ENCODE peak calls at places on chromosome 9, in four cellular contexts. One of them, this sample, is unnamed.

GRCh38 chr9:16360247-16360646 is 510.2 kb downstream of the BNC2 start:
- DNase-seq in fibroblast of lung: no peak
- DNase-seq in Peyer's patch: no peak
- DNase-seq in foreskin fibroblast: no peak
- DNase-seq in this sample: no peak

GRCh38 chr9:126643945-126644527 is 30.3 kb downstream of the LMX1B start:
- DNase-seq in Peyer's patch: no peak
- DNase-seq in fibroblast of lung: no peak
- DNase-seq in foreskin fibroblast: no peak
- DNase-seq in this sample: no peak

GRCh38 chr9:27157736-27158135 is 48.7 kb downstream of the TEK start:
- DNase-seq in Peyer's patch: no peak
- DNase-seq in foreskin fibroblast: no peak
- DNase-seq in fibroblast of lung: no peak
- DNase-seq in this sample: no peak

GRCh38 chr9:5178126-5178805 is 7.2 kb downstream of the INSL6 start:
- DNase-seq in fibroblast of lung: no peak
- DNase-seq in foreskin fibroblast: no peak
- DNase-seq in Peyer's patch: no peak
- DNase-seq in this sample: no peak

GRCh38 chr9:79524266-79524665 is 47.5 kb upstream of the TLE4 start:
- DNase-seq in Peyer's patch: no peak
- DNase-seq in foreskin fibroblast: peak
- DNase-seq in fibroblast of lung: no peak
- DNase-seq in this sample: peak

GRCh38 chr9:94772654-94773303 is 46.3 kb downstream of the AOPEP start:
- DNase-seq in Peyer's patch: no peak
- DNase-seq in foreskin fibroblast: no peak
- DNase-seq in fibroblast of lung: peak
- DNase-seq in this sample: peak

GRCh38 chr9:19699757-19700156 is 89.1 kb downstream of the SLC24A2 start:
- DNase-seq in fibroblast of lung: no peak
- DNase-seq in foreskin fibroblast: no peak
- DNase-seq in Peyer's patch: no peak
- DNase-seq in this sample: no peak

GRCh38 chr9:72818377-72818776 is 134.5 kb downstream of the ALDH1A1 start:
- DNase-seq in fibroblast of lung: no peak
- DNase-seq in foreskin fibroblast: no peak
- DNase-seq in Peyer's patch: no peak
- DNase-seq in this sample: no peak

GRCh38 chr9:28234899-28235277 is 661.6 kb upstream of the C9orf72 start:
- DNase-seq in Peyer's patch: no peak
- DNase-seq in foreskin fibroblast: peak
- DNase-seq in fibroblast of lung: peak
- DNase-seq in this sample: peak

GRCh38 chr9:107016383-107016782 is 153.4 kb downstream of the ZNF462 start:
- DNase-seq in Peyer's patch: no peak
- DNase-seq in fibroblast of lung: no peak
- DNase-seq in foreskin fibroblast: no peak
- DNase-seq in this sample: no peak

GRCh38 chr9:106333487-106333886 is 529.5 kb upstream of the ZNF462 start:
- DNase-seq in foreskin fibroblast: no peak
- DNase-seq in Peyer's patch: no peak
- DNase-seq in fibroblast of lung: no peak
- DNase-seq in this sample: no peak

GRCh38 chr9:110050925-110051355 is 157.0 kb downstream of the C9orf152 start:
- DNase-seq in foreskin fibroblast: peak
- DNase-seq in Peyer's patch: no peak
- DNase-seq in fibroblast of lung: peak
- DNase-seq in this sample: peak

GRCh38 chr9:98607787-98608186 is 100.9 kb downstream of the GABBR2 start:
- DNase-seq in foreskin fibroblast: peak
- DNase-seq in fibroblast of lung: peak
- DNase-seq in Peyer's patch: no peak
- DNase-seq in this sample: peak

GRCh38 chr9:114626415-114627029 is 15.4 kb downstream of the TMEM268 start:
- DNase-seq in Peyer's patch: no peak
- DNase-seq in foreskin fibroblast: no peak
- DNase-seq in fibroblast of lung: no peak
- DNase-seq in this sample: no peak

GRCh38 chr9:127140842-127141675 is 18.6 kb upstream of the ANGPTL2 start:
- DNase-seq in Peyer's patch: peak
- DNase-seq in foreskin fibroblast: no peak
- DNase-seq in fibroblast of lung: no peak
- DNase-seq in this sample: no peak

GRCh38 chr9:27292646-27293045 is 4.3 kb downstream of the EQTN start:
- DNase-seq in fibroblast of lung: no peak
- DNase-seq in foreskin fibroblast: no peak
- DNase-seq in Peyer's patch: no peak
- DNase-seq in this sample: peak

GRCh38 chr9:114680266-114681011 is 1.6 kb downstream of the TEX48 start:
- DNase-seq in foreskin fibroblast: peak
- DNase-seq in Peyer's patch: no peak
- DNase-seq in fibroblast of lung: no peak
- DNase-seq in this sample: peak

GRCh38 chr9:70455993-70456704 is 41.7 kb upstream of the KLF9 start:
- DNase-seq in foreskin fibroblast: no peak
- DNase-seq in Peyer's patch: no peak
- DNase-seq in fibroblast of lung: no peak
- DNase-seq in this sample: no peak

GRCh38 chr9:108207611-108208051 is 648.2 kb downstream of the ACTL7B start:
- DNase-seq in foreskin fibroblast: peak
- DNase-seq in fibroblast of lung: peak
- DNase-seq in Peyer's patch: no peak
- DNase-seq in this sample: peak

GRCh38 chr9:126699401-126699851 is 85.7 kb downstream of the LMX1B start:
- DNase-seq in foreskin fibroblast: no peak
- DNase-seq in fibroblast of lung: no peak
- DNase-seq in Peyer's patch: peak
- DNase-seq in this sample: no peak

GRCh38 chr9:69122391-69123141 is 51.5 kb upstream of the TJP2 start:
- DNase-seq in foreskin fibroblast: peak
- DNase-seq in fibroblast of lung: peak
- DNase-seq in Peyer's patch: peak
- DNase-seq in this sample: peak

GRCh38 chr9:24413651-24414050 is 132.0 kb downstream of the IZUMO3 start:
- DNase-seq in Peyer's patch: no peak
- DNase-seq in fibroblast of lung: no peak
- DNase-seq in foreskin fibroblast: no peak
- DNase-seq in this sample: peak

GRCh38 chr9:94889627-94890026 is 163.1 kb downstream of the AOPEP start:
- DNase-seq in Peyer's patch: no peak
- DNase-seq in fibroblast of lung: no peak
- DNase-seq in foreskin fibroblast: no peak
- DNase-seq in this sample: no peak

GRCh38 chr9:88782931-88783451 is 208.3 kb upstream of the S1PR3 start:
- DNase-seq in Peyer's patch: no peak
- DNase-seq in fibroblast of lung: no peak
- DNase-seq in foreskin fibroblast: no peak
- DNase-seq in this sample: peak

GRCh38 chr9:91158946-91159345 is 202.8 kb downstream of the AUH start:
- DNase-seq in Peyer's patch: no peak
- DNase-seq in foreskin fibroblast: no peak
- DNase-seq in fibroblast of lung: no peak
- DNase-seq in this sample: no peak

GRCh38 chr9:87647114-87647513 is 78.8 kb upstream of the CTSL start:
- DNase-seq in Peyer's patch: no peak
- DNase-seq in fibroblast of lung: no peak
- DNase-seq in foreskin fibroblast: no peak
- DNase-seq in this sample: no peak

GRCh38 chr9:126664893-126665695 is 51.4 kb downstream of the LMX1B start:
- DNase-seq in foreskin fibroblast: no peak
- DNase-seq in fibroblast of lung: no peak
- DNase-seq in Peyer's patch: no peak
- DNase-seq in this sample: no peak

GRCh38 chr9:15373201-15373530 is 49.5 kb upstream of the SNAPC3 start:
- DNase-seq in foreskin fibroblast: peak
- DNase-seq in Peyer's patch: no peak
- DNase-seq in fibroblast of lung: peak
- DNase-seq in this sample: peak

GRCh38 chr9:7216004-7216821 is 458.4 kb downstream of the KDM4C start:
- DNase-seq in fibroblast of lung: peak
- DNase-seq in foreskin fibroblast: no peak
- DNase-seq in Peyer's patch: no peak
- DNase-seq in this sample: peak

GRCh38 chr9:123763910-123764588 is 165.9 kb downstream of the DENND1A start:
- DNase-seq in Peyer's patch: no peak
- DNase-seq in foreskin fibroblast: peak
- DNase-seq in fibroblast of lung: peak
- DNase-seq in this sample: peak

GRCh38 chr9:87405677-87406544 is 91.8 kb upstream of the DAPK1 start:
- DNase-seq in Peyer's patch: no peak
- DNase-seq in fibroblast of lung: peak
- DNase-seq in foreskin fibroblast: no peak
- DNase-seq in this sample: peak

GRCh38 chr9:93582550-93582949 is 6.2 kb downstream of the PHF2 start:
- DNase-seq in Peyer's patch: no peak
- DNase-seq in fibroblast of lung: no peak
- DNase-seq in foreskin fibroblast: no peak
- DNase-seq in this sample: no peak
- H3K4me3 ChIP-seq in Peyer's patch: no peak
- H3K4me3 ChIP-seq in fibroblast of lung: no peak
- H3K4me3 ChIP-seq in foreskin fibroblast: no peak
- H3K4me3 ChIP-seq in this sample: no peak

GRCh38 chr9:135714242-135715055 is 12.5 kb downstream of the KCNT1 start:
- DNase-seq in Peyer's patch: no peak
- DNase-seq in foreskin fibroblast: no peak
- DNase-seq in fibroblast of lung: no peak
- DNase-seq in this sample: no peak
- H3K4me3 ChIP-seq in Peyer's patch: no peak
- H3K4me3 ChIP-seq in foreskin fibroblast: no peak
- H3K4me3 ChIP-seq in fibroblast of lung: no peak
- H3K4me3 ChIP-seq in this sample: no peak

GRCh38 chr9:128657344-128657704 is 677 bp upstream of the DYNC2I2 start:
- DNase-seq in fibroblast of lung: no peak
- DNase-seq in foreskin fibroblast: no peak
- DNase-seq in Peyer's patch: no peak
- DNase-seq in this sample: no peak
- H3K4me3 ChIP-seq in fibroblast of lung: no peak
- H3K4me3 ChIP-seq in foreskin fibroblast: no peak
- H3K4me3 ChIP-seq in Peyer's patch: no peak
- H3K4me3 ChIP-seq in this sample: no peak

GRCh38 chr9:97387504-97387886 is 24.4 kb upstream of the TDRD7 start:
- DNase-seq in foreskin fibroblast: no peak
- DNase-seq in fibroblast of lung: no peak
- DNase-seq in Peyer's patch: no peak
- DNase-seq in this sample: no peak

GRCh38 chr9:97389249-97389648 is 22.6 kb upstream of the TDRD7 start:
- DNase-seq in foreskin fibroblast: no peak
- DNase-seq in fibroblast of lung: no peak
- DNase-seq in Peyer's patch: no peak
- DNase-seq in this sample: no peak

GRCh38 chr9:97387936-97388684 is 23.8 kb upstream of the TDRD7 start:
- DNase-seq in fibroblast of lung: no peak
- DNase-seq in Peyer's patch: no peak
- DNase-seq in foreskin fibroblast: no peak
- DNase-seq in this sample: no peak

GRCh38 chr9:97388721-97389238 is 23.1 kb upstream of the TDRD7 start:
- DNase-seq in fibroblast of lung: no peak
- DNase-seq in Peyer's patch: no peak
- DNase-seq in foreskin fibroblast: no peak
- DNase-seq in this sample: no peak

DNA sequence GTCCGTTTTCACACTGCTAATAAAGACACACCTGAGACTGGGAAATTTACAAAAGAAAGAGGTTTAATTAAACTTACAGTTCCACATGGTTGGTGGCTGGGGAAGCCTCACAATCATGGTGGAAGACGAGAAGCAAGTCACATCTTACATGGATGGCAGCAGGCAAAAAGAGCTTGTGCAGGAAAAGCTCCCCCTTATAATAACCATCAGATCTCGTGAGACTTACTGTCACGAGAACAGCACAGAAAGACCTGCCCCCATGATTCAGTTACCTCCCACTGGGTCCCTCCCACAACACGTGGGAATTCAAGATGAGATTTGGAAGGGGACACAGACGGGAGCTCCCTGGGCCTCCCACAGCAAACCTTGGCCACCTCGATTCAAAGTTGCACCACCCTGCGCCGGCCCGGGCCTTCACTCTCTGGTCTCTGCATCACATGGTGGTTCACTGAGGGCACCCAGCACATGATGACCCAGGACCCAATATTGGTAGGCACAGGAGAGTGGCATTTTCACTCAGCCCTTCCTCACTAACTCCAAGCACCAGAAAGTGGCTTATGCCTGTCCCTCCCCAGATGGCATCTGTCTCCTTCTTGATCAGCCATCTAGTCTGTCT is 21.0 kb upstream of the TDRD7 start:
- DNase-seq in Peyer's patch: no peak
- DNase-seq in foreskin fibroblast: no peak
- DNase-seq in fibroblast of lung: no peak
- DNase-seq in this sample: no peak
- H3K4me3 ChIP-seq in Peyer's patch: no peak
- H3K4me3 ChIP-seq in foreskin fibroblast: no peak
- H3K4me3 ChIP-seq in fibroblast of lung: no peak
- H3K4me3 ChIP-seq in this sample: no peak

DNA sequence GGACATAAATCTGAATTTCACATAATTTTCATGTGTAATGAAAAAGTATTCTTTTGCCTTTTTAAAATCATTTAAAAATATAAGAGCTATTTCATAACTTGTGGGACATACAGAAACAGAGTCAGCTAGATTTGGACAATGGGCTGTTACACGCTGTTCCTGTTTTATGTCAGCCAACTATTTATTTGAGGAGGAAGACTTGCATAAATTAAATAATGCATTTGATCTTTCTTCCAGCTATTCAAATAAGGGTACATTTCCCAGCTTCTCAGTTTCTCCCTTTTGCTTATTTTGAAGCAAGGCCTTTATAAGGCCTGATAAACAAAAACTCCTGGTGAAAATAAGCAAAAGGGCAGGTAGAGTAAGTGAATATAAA is 6.5 kb downstream of the STOM start:
- DNase-seq in Peyer's patch: no peak
- DNase-seq in foreskin fibroblast: no peak
- DNase-seq in fibroblast of lung: no peak
- DNase-seq in this sample: no peak
- H3K4me3 ChIP-seq in Peyer's patch: no peak
- H3K4me3 ChIP-seq in foreskin fibroblast: no peak
- H3K4me3 ChIP-seq in fibroblast of lung: no peak
- H3K4me3 ChIP-seq in this sample: no peak

GRCh38 chr9:36123511-36123910 is 13.0 kb upstream of the GLIPR2 start:
- DNase-seq in fibroblast of lung: no peak
- DNase-seq in Peyer's patch: no peak
- DNase-seq in foreskin fibroblast: no peak
- DNase-seq in this sample: no peak
- H3K4me3 ChIP-seq in fibroblast of lung: no peak
- H3K4me3 ChIP-seq in Peyer's patch: no peak
- H3K4me3 ChIP-seq in foreskin fibroblast: no peak
- H3K4me3 ChIP-seq in this sample: no peak

GRCh38 chr9:130034570-130034969 is 8.4 kb downstream of the FNBP1 start:
- DNase-seq in fibroblast of lung: peak
- DNase-seq in foreskin fibroblast: peak
- DNase-seq in Peyer's patch: no peak
- DNase-seq in this sample: peak
- H3K4me3 ChIP-seq in fibroblast of lung: no peak
- H3K4me3 ChIP-seq in foreskin fibroblast: no peak
- H3K4me3 ChIP-seq in Peyer's patch: no peak
- H3K4me3 ChIP-seq in this sample: no peak